ENCODE peak calls at places on chromosomes 3 and 15, in ten cellular contexts. One of them, this sample, is unnamed.

GRCh38 chr3:175729466-175729865 is 870.3 kb downstream of the NAALADL2 start:
- DNase-seq in stimulated activated CD8-positive, alpha-beta memory T cell treated with anti-CD3 and anti-CD28 coated beads, Interleukin-7, amount 100 ng/mL, for 1 hour: no peak
- DNase-seq in kidney epithelial cell: no peak
- DNase-seq in neural progenitor cell: no peak
- DNase-seq in H9: no peak
- DNase-seq in ecto neural progenitor cell: no peak
- DNase-seq in activated CD4-positive, CD25-positive, alpha-beta regulatory T cell treated with anti-CD3 and anti-CD28 coated beads, Interleukin-2, amount 50 U/mL, for 72 hours: no peak
- DNase-seq in Caco-2: no peak
- DNase-seq in activated CD8-positive, alpha-beta memory T cell treated with anti-CD3 and anti-CD28 coated beads for 48 hours: no peak
- DNase-seq in ELR: no peak
- DNase-seq in this sample: no peak

GRCh38 chr3:187223799-187224198 is 26.5 kb downstream of the RTP1 start:
- DNase-seq in Caco-2: no peak
- DNase-seq in stimulated activated CD8-positive, alpha-beta memory T cell treated with anti-CD3 and anti-CD28 coated beads, Interleukin-7, amount 100 ng/mL, for 1 hour: no peak
- DNase-seq in activated CD4-positive, CD25-positive, alpha-beta regulatory T cell treated with anti-CD3 and anti-CD28 coated beads, Interleukin-2, amount 50 U/mL, for 72 hours: no peak
- DNase-seq in activated CD8-positive, alpha-beta memory T cell treated with anti-CD3 and anti-CD28 coated beads for 48 hours: no peak
- DNase-seq in kidney epithelial cell: peak
- DNase-seq in ecto neural progenitor cell: no peak
- DNase-seq in H9: no peak
- DNase-seq in ELR: peak
- DNase-seq in neural progenitor cell: no peak
- DNase-seq in this sample: peak

GRCh38 chr3:196694941-196695848 is 16.9 kb downstream of the CEP19 start:
- DNase-seq in H9: no peak
- DNase-seq in stimulated activated CD8-positive, alpha-beta memory T cell treated with anti-CD3 and anti-CD28 coated beads, Interleukin-7, amount 100 ng/mL, for 1 hour: no peak
- DNase-seq in ELR: no peak
- DNase-seq in kidney epithelial cell: no peak
- DNase-seq in neural progenitor cell: no peak
- DNase-seq in Caco-2: no peak
- DNase-seq in activated CD4-positive, CD25-positive, alpha-beta regulatory T cell treated with anti-CD3 and anti-CD28 coated beads, Interleukin-2, amount 50 U/mL, for 72 hours: no peak
- DNase-seq in activated CD8-positive, alpha-beta memory T cell treated with anti-CD3 and anti-CD28 coated beads for 48 hours: no peak
- DNase-seq in ecto neural progenitor cell: no peak
- DNase-seq in this sample: no peak

GRCh38 chr3:78495326-78495725 is 1272.5 kb downstream of the ROBO1 start:
- DNase-seq in activated CD8-positive, alpha-beta memory T cell treated with anti-CD3 and anti-CD28 coated beads for 48 hours: no peak
- DNase-seq in stimulated activated CD8-positive, alpha-beta memory T cell treated with anti-CD3 and anti-CD28 coated beads, Interleukin-7, amount 100 ng/mL, for 1 hour: no peak
- DNase-seq in Caco-2: no peak
- DNase-seq in ecto neural progenitor cell: no peak
- DNase-seq in kidney epithelial cell: no peak
- DNase-seq in H9: no peak
- DNase-seq in ELR: no peak
- DNase-seq in neural progenitor cell: no peak
- DNase-seq in activated CD4-positive, CD25-positive, alpha-beta regulatory T cell treated with anti-CD3 and anti-CD28 coated beads, Interleukin-2, amount 50 U/mL, for 72 hours: no peak
- DNase-seq in this sample: no peak

GRCh38 chr3:69231929-69232437 is 109.6 kb upstream of the LMOD3 start:
- DNase-seq in neural progenitor cell: no peak
- DNase-seq in Caco-2: peak
- DNase-seq in activated CD4-positive, CD25-positive, alpha-beta regulatory T cell treated with anti-CD3 and anti-CD28 coated beads, Interleukin-2, amount 50 U/mL, for 72 hours: no peak
- DNase-seq in ecto neural progenitor cell: no peak
- DNase-seq in activated CD8-positive, alpha-beta memory T cell treated with anti-CD3 and anti-CD28 coated beads for 48 hours: no peak
- DNase-seq in H9: no peak
- DNase-seq in ELR: peak
- DNase-seq in stimulated activated CD8-positive, alpha-beta memory T cell treated with anti-CD3 and anti-CD28 coated beads, Interleukin-7, amount 100 ng/mL, for 1 hour: no peak
- DNase-seq in kidney epithelial cell: no peak
- DNase-seq in this sample: no peak

GRCh38 chr3:186021673-186022362 is 84.0 kb upstream of the TRA2B start:
- DNase-seq in H9: no peak
- DNase-seq in neural progenitor cell: no peak
- DNase-seq in Caco-2: no peak
- DNase-seq in activated CD4-positive, CD25-positive, alpha-beta regulatory T cell treated with anti-CD3 and anti-CD28 coated beads, Interleukin-2, amount 50 U/mL, for 72 hours: no peak
- DNase-seq in ecto neural progenitor cell: no peak
- DNase-seq in ELR: peak
- DNase-seq in stimulated activated CD8-positive, alpha-beta memory T cell treated with anti-CD3 and anti-CD28 coated beads, Interleukin-7, amount 100 ng/mL, for 1 hour: no peak
- DNase-seq in activated CD8-positive, alpha-beta memory T cell treated with anti-CD3 and anti-CD28 coated beads for 48 hours: no peak
- DNase-seq in kidney epithelial cell: peak
- DNase-seq in this sample: no peak

GRCh38 chr3:181358060-181358459 is 353.7 kb upstream of the SOX2 start:
- DNase-seq in ELR: no peak
- DNase-seq in Caco-2: no peak
- DNase-seq in activated CD4-positive, CD25-positive, alpha-beta regulatory T cell treated with anti-CD3 and anti-CD28 coated beads, Interleukin-2, amount 50 U/mL, for 72 hours: no peak
- DNase-seq in H9: no peak
- DNase-seq in ecto neural progenitor cell: no peak
- DNase-seq in kidney epithelial cell: no peak
- DNase-seq in stimulated activated CD8-positive, alpha-beta memory T cell treated with anti-CD3 and anti-CD28 coated beads, Interleukin-7, amount 100 ng/mL, for 1 hour: no peak
- DNase-seq in activated CD8-positive, alpha-beta memory T cell treated with anti-CD3 and anti-CD28 coated beads for 48 hours: no peak
- DNase-seq in neural progenitor cell: no peak
- DNase-seq in this sample: no peak

GRCh38 chr3:8724108-8724752 is 9.4 kb upstream of the CAV3 start:
- DNase-seq in activated CD4-positive, CD25-positive, alpha-beta regulatory T cell treated with anti-CD3 and anti-CD28 coated beads, Interleukin-2, amount 50 U/mL, for 72 hours: no peak
- DNase-seq in Caco-2: no peak
- DNase-seq in neural progenitor cell: no peak
- DNase-seq in H9: no peak
- DNase-seq in activated CD8-positive, alpha-beta memory T cell treated with anti-CD3 and anti-CD28 coated beads for 48 hours: no peak
- DNase-seq in ecto neural progenitor cell: no peak
- DNase-seq in stimulated activated CD8-positive, alpha-beta memory T cell treated with anti-CD3 and anti-CD28 coated beads, Interleukin-7, amount 100 ng/mL, for 1 hour: no peak
- DNase-seq in kidney epithelial cell: peak
- DNase-seq in ELR: no peak
- DNase-seq in this sample: no peak

GRCh38 chr3:122013448-122013925 is 8.6 kb downstream of the ILDR1 start:
- DNase-seq in activated CD8-positive, alpha-beta memory T cell treated with anti-CD3 and anti-CD28 coated beads for 48 hours: no peak
- DNase-seq in kidney epithelial cell: no peak
- DNase-seq in Caco-2: no peak
- DNase-seq in ecto neural progenitor cell: no peak
- DNase-seq in activated CD4-positive, CD25-positive, alpha-beta regulatory T cell treated with anti-CD3 and anti-CD28 coated beads, Interleukin-2, amount 50 U/mL, for 72 hours: no peak
- DNase-seq in H9: no peak
- DNase-seq in stimulated activated CD8-positive, alpha-beta memory T cell treated with anti-CD3 and anti-CD28 coated beads, Interleukin-7, amount 100 ng/mL, for 1 hour: no peak
- DNase-seq in neural progenitor cell: no peak
- DNase-seq in ELR: no peak
- DNase-seq in this sample: no peak

GRCh38 chr3:184751204-184751809 is 39.4 kb upstream of the MAGEF1 start:
- DNase-seq in kidney epithelial cell: no peak
- DNase-seq in stimulated activated CD8-positive, alpha-beta memory T cell treated with anti-CD3 and anti-CD28 coated beads, Interleukin-7, amount 100 ng/mL, for 1 hour: no peak
- DNase-seq in neural progenitor cell: no peak
- DNase-seq in Caco-2: no peak
- DNase-seq in activated CD8-positive, alpha-beta memory T cell treated with anti-CD3 and anti-CD28 coated beads for 48 hours: no peak
- DNase-seq in activated CD4-positive, CD25-positive, alpha-beta regulatory T cell treated with anti-CD3 and anti-CD28 coated beads, Interleukin-2, amount 50 U/mL, for 72 hours: no peak
- DNase-seq in ELR: no peak
- DNase-seq in ecto neural progenitor cell: no peak
- DNase-seq in H9: no peak
- DNase-seq in this sample: no peak

GRCh38 chr3:74055064-74055463 is 430.3 kb upstream of the PDZRN3 start:
- DNase-seq in H9: no peak
- DNase-seq in activated CD4-positive, CD25-positive, alpha-beta regulatory T cell treated with anti-CD3 and anti-CD28 coated beads, Interleukin-2, amount 50 U/mL, for 72 hours: no peak
- DNase-seq in ecto neural progenitor cell: no peak
- DNase-seq in ELR: no peak
- DNase-seq in stimulated activated CD8-positive, alpha-beta memory T cell treated with anti-CD3 and anti-CD28 coated beads, Interleukin-7, amount 100 ng/mL, for 1 hour: no peak
- DNase-seq in activated CD8-positive, alpha-beta memory T cell treated with anti-CD3 and anti-CD28 coated beads for 48 hours: no peak
- DNase-seq in neural progenitor cell: no peak
- DNase-seq in Caco-2: no peak
- DNase-seq in kidney epithelial cell: no peak
- DNase-seq in this sample: no peak

GRCh38 chr3:185361920-185362319 is 1.0 kb upstream of the MAP3K13 start:
- DNase-seq in kidney epithelial cell: no peak
- DNase-seq in neural progenitor cell: no peak
- DNase-seq in activated CD4-positive, CD25-positive, alpha-beta regulatory T cell treated with anti-CD3 and anti-CD28 coated beads, Interleukin-2, amount 50 U/mL, for 72 hours: no peak
- DNase-seq in stimulated activated CD8-positive, alpha-beta memory T cell treated with anti-CD3 and anti-CD28 coated beads, Interleukin-7, amount 100 ng/mL, for 1 hour: no peak
- DNase-seq in H9: no peak
- DNase-seq in ELR: peak
- DNase-seq in activated CD8-positive, alpha-beta memory T cell treated with anti-CD3 and anti-CD28 coated beads for 48 hours: no peak
- DNase-seq in ecto neural progenitor cell: no peak
- DNase-seq in Caco-2: no peak
- DNase-seq in this sample: no peak

GRCh38 chr3:124351430-124352142 is 359.7 kb upstream of the ROPN1 start:
- DNase-seq in ELR: peak
- DNase-seq in neural progenitor cell: peak
- DNase-seq in Caco-2: peak
- DNase-seq in activated CD8-positive, alpha-beta memory T cell treated with anti-CD3 and anti-CD28 coated beads for 48 hours: no peak
- DNase-seq in H9: peak
- DNase-seq in ecto neural progenitor cell: peak
- DNase-seq in kidney epithelial cell: no peak
- DNase-seq in stimulated activated CD8-positive, alpha-beta memory T cell treated with anti-CD3 and anti-CD28 coated beads, Interleukin-7, amount 100 ng/mL, for 1 hour: no peak
- DNase-seq in activated CD4-positive, CD25-positive, alpha-beta regulatory T cell treated with anti-CD3 and anti-CD28 coated beads, Interleukin-2, amount 50 U/mL, for 72 hours: no peak
- DNase-seq in this sample: peak

GRCh38 chr15:66603301-66604179 is 37.7 kb upstream of the LCTL start:
- DNase-seq in H9: peak
- DNase-seq in Caco-2: no peak
- DNase-seq in stimulated activated CD8-positive, alpha-beta memory T cell treated with anti-CD3 and anti-CD28 coated beads, Interleukin-7, amount 100 ng/mL, for 1 hour: peak
- DNase-seq in ELR: peak
- DNase-seq in ecto neural progenitor cell: peak
- DNase-seq in neural progenitor cell: peak
- DNase-seq in kidney epithelial cell: peak
- DNase-seq in activated CD4-positive, CD25-positive, alpha-beta regulatory T cell treated with anti-CD3 and anti-CD28 coated beads, Interleukin-2, amount 50 U/mL, for 72 hours: peak
- DNase-seq in activated CD8-positive, alpha-beta memory T cell treated with anti-CD3 and anti-CD28 coated beads for 48 hours: peak
- DNase-seq in this sample: peak

GRCh38 chr3:188170461-188171459 is 16.8 kb downstream of the LPP start:
- DNase-seq in H9: no peak
- DNase-seq in activated CD4-positive, CD25-positive, alpha-beta regulatory T cell treated with anti-CD3 and anti-CD28 coated beads, Interleukin-2, amount 50 U/mL, for 72 hours: peak
- DNase-seq in Caco-2: peak
- DNase-seq in neural progenitor cell: no peak
- DNase-seq in kidney epithelial cell: no peak
- DNase-seq in ELR: no peak
- DNase-seq in stimulated activated CD8-positive, alpha-beta memory T cell treated with anti-CD3 and anti-CD28 coated beads, Interleukin-7, amount 100 ng/mL, for 1 hour: no peak
- DNase-seq in ecto neural progenitor cell: no peak
- DNase-seq in activated CD8-positive, alpha-beta memory T cell treated with anti-CD3 and anti-CD28 coated beads for 48 hours: no peak
- DNase-seq in this sample: no peak

GRCh38 chr15:89441295-89441762 is 55.1 kb downstream of the RHCG start:
- DNase-seq in ELR: no peak
- DNase-seq in ecto neural progenitor cell: no peak
- DNase-seq in stimulated activated CD8-positive, alpha-beta memory T cell treated with anti-CD3 and anti-CD28 coated beads, Interleukin-7, amount 100 ng/mL, for 1 hour: no peak
- DNase-seq in activated CD8-positive, alpha-beta memory T cell treated with anti-CD3 and anti-CD28 coated beads for 48 hours: no peak
- DNase-seq in kidney epithelial cell: no peak
- DNase-seq in Caco-2: no peak
- DNase-seq in H9: no peak
- DNase-seq in neural progenitor cell: no peak
- DNase-seq in activated CD4-positive, CD25-positive, alpha-beta regulatory T cell treated with anti-CD3 and anti-CD28 coated beads, Interleukin-2, amount 50 U/mL, for 72 hours: no peak
- DNase-seq in this sample: peak

This sample was measured in MM.1S.